ENCODE peak calls at places on chromosomes 5 and 9, in eight cellular contexts. C is fibroblast of villous mesenchyme, H is fibroblast of pulmonary artery, E is foreskin fibroblast, K is pancreas, Z is psoas muscle, X is vagina, N is OCI-LY7. D is an unnamed sample.

GRCh38 chr9:86943223-86943870 is 4.0 kb downstream of the GAS1 start:
- DNase-seq in C (peak), H (peak), E (peak), K (peak), Z (no peak), X (no peak), N (no peak), D (peak)

GRCh38 chr9:111966851-111967250 is 70.2 kb downstream of the UGCG start:
- DNase-seq in C (peak), H (peak), E (peak), K (no peak), Z (no peak), X (no peak), N (no peak), D (peak)

GRCh38 chr5:65482280-65482726 is 583 bp upstream of the ADAMTS6 start:
- DNase-seq in C (peak), H (peak), E (peak), K (no peak), Z (no peak), X (no peak), N (peak), D (peak)

GRCh38 chr5:103021310-103021709 is 98.6 kb downstream of the GIN1 start:
- DNase-seq in C (no peak), H (no peak), E (peak), K (no peak), Z (no peak), X (no peak), N (no peak), D (peak)

GRCh38 chr5:139994234-139994633 is 48.9 kb downstream of the NRG2 start:
- DNase-seq in C (no peak), H (no peak), E (no peak), K (no peak), Z (no peak), X (no peak), N (no peak), D (no peak)

GRCh38 chr5:168314735-168315411 is 23.4 kb downstream of the WWC1 start:
- DNase-seq in C (peak), H (peak), E (peak), K (peak), Z (no peak), X (no peak), N (no peak), D (peak)

GRCh38 chr5:51380603-51381207 is 2.5 kb upstream of the ISL1 start:
- DNase-seq in C (peak), H (peak), E (peak), K (no peak), Z (no peak), X (no peak), N (peak), D (no peak)

GRCh38 chr9:22413884-22414283 is 32.7 kb upstream of the DMRTA1 start:
- DNase-seq in C (peak), H (no peak), E (no peak), K (no peak), Z (no peak), X (no peak), N (no peak), D (no peak)

GRCh38 chr9:121613009-121613766 is 38.2 kb upstream of the DAB2IP start:
- DNase-seq in C (peak), H (no peak), E (no peak), K (no peak), Z (no peak), X (no peak), N (peak), D (no peak)

GRCh38 chr9:121607434-121608248 is 43.8 kb upstream of the DAB2IP start:
- DNase-seq in C (peak), H (peak), E (peak), K (no peak), Z (peak), X (no peak), N (no peak), D (no peak)

GRCh38 chr9:121610638-121610953 is 40.8 kb upstream of the DAB2IP start:
- DNase-seq in C (no peak), H (no peak), E (no peak), K (no peak), Z (no peak), X (no peak), N (no peak), D (no peak)

GRCh38 chr9:121612511-121612998 is 38.9 kb upstream of the DAB2IP start:
- DNase-seq in C (no peak), H (no peak), E (no peak), K (no peak), Z (no peak), X (no peak), N (no peak), D (no peak)

DNA sequence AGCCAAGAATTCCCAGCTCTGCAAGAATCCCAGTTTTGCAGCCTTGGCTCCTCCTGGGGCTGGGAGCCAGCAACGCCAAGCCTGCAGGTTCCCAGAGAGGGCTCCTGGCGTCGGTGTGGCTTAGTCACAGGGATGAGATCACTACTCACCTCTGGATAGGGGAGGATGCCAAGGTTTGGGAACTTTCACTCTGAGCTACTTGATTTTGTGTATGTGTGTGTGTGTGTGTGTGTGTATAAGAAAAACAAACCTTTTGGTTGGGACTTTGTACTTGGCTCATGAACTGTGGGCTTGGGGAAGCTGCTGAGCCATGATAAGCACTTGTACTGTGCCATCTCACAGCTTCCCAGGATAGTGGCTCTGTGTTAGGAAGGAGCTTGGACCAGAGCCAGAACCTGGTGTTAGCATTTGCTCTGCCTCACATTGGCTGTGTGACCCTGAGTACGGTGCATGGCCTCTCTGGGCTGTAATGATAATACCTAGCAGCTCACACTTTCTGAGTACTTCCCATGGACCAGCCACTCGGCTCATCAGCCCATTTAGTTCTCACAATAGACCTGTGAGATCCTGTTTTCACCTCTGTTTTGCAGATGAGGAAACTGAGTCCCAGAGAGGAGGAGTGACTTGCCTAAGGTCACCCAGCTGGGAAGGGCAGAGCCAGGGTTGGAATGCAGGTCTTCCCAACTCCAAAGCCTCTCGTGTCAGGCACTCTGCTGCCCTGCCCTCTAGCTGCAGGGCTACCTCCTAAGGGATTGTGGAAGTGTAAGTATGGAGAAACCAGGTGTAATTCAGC is 41.4 kb upstream of the DAB2IP start:
- DNase-seq in C (peak), H (peak), E (no peak), K (peak), Z (peak), X (no peak), N (no peak), D (peak)
- TF ChIP-seq CTCF in C (no peak), H (peak), E (no peak), K (no peak), Z (peak), X (no peak), N (no peak), D (no peak)

GRCh38 chr5:135206862-135207261 is 172.8 kb upstream of the PITX1 start:
- DNase-seq in C (no peak), H (no peak), E (no peak), K (no peak), Z (no peak), X (peak), N (no peak), D (no peak)

GRCh38 chr5:135204151-135204600 is 170.1 kb upstream of the PITX1 start:
- DNase-seq in C (peak), H (no peak), E (peak), K (no peak), Z (no peak), X (no peak), N (peak), D (no peak)

GRCh38 chr5:135203019-135203418 is 169.0 kb upstream of the PITX1 start:
- DNase-seq in C (peak), H (no peak), E (no peak), K (no peak), Z (no peak), X (no peak), N (no peak), D (no peak)

GRCh38 chr5:135205616-135206349 is 171.8 kb upstream of the PITX1 start:
- DNase-seq in C (peak), H (no peak), E (peak), K (no peak), Z (no peak), X (no peak), N (no peak), D (no peak)

DNA sequence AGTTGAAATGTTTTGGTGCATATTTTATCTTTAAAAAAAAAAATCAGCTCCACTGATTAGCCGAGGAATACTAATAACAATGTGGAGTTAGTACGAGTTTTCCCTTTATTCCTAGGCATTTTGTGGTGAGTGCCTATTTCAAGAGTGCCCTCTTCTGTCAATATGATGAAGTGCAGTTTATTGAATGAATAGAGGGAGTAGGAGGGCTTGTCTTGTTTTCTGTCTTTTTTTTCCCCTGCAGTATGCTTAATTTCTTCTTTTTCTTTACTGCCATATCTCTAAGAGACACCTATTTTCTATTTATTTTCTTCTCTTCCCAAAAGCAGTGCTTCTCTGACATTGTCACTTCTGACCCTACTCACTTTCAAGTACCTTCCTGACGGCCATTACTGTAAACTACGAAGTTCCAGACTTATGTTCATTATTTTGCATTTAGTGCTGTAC is 169.6 kb upstream of the PITX1 start:
- DNase-seq in C (no peak), H (no peak), E (peak), K (no peak), Z (no peak), X (no peak), N (peak), D (no peak)
- TF ChIP-seq CTCF in C (peak), H (peak), E (no peak), K (no peak), Z (peak), X (no peak), N (peak), D (peak)

DNA sequence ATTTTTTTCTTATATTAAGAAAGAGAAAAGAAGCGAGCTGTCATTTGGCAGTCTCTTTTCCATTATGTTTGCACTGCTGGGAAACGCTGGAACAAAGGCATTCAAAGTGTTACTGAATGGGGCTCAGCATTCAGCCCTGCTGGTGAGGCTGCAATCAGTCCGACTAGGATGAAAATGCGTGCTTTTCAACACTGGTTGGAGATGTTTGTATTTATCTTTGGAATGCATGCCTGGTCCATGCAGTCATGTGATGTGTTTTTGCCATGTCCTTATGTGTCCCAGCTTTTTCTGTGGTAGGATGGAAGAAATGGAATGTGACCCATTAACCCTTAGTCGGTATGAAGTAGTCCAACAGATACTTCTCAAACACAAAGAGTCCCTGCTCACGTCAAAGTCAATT is 603.0 kb upstream of the ZNF608 start:
- DNase-seq in C (peak), H (peak), E (peak), K (no peak), Z (no peak), X (no peak), N (no peak), D (peak)
- TF ChIP-seq CTCF in C (no peak), H (peak), E (peak), K (no peak), Z (no peak), X (no peak), N (no peak), D (peak)

GRCh38 chr9:105047652-105048031 is 119.7 kb upstream of the ABCA1 start:
- DNase-seq in C (no peak), H (no peak), E (peak), K (no peak), Z (no peak), X (no peak), N (no peak), D (no peak)

GRCh38 chr9:105050296-105050695 is 122.3 kb upstream of the ABCA1 start:
- DNase-seq in C (peak), H (no peak), E (peak), K (no peak), Z (no peak), X (no peak), N (no peak), D (peak)

GRCh38 chr9:105044458-105044857 is 116.5 kb upstream of the ABCA1 start:
- DNase-seq in C (no peak), H (no peak), E (no peak), K (no peak), Z (no peak), X (no peak), N (no peak), D (no peak)

GRCh38 chr9:105043370-105043936 is 115.5 kb upstream of the ABCA1 start:
- DNase-seq in C (no peak), H (no peak), E (no peak), K (no peak), Z (no peak), X (no peak), N (no peak), D (no peak)

GRCh38 chr9:105046907-105047651 is 119.1 kb upstream of the ABCA1 start:
- DNase-seq in C (no peak), H (peak), E (peak), K (no peak), Z (no peak), X (no peak), N (no peak), D (no peak)
- TF ChIP-seq CTCF in C (no peak), H (no peak), E (no peak), K (no peak), Z (no peak), X (no peak), N (no peak), D (no peak)

GRCh38 chr5:180541710-180542109 is 47.5 kb downstream of the CNOT6 start:
- DNase-seq in C (no peak), H (no peak), E (no peak), K (no peak), Z (no peak), X (no peak), N (no peak), D (no peak)
- TF ChIP-seq CTCF in C (no peak), H (peak), E (no peak), K (no peak), Z (no peak), X (no peak), N (no peak), D (no peak)